ENCODE peak calls at places on chromosomes 16 and 17, in seven cellular contexts. B is lower lobe of right lung; R is LoVo; Y is stimulated activated effector memory CD8-positive, alpha-beta T cell treated with anti-CD3 and anti-CD28 coated beads, Interleukin-12 subunit alpha, Interleukin-12 subunit beta, amount 100 ng/mL, for 72 hours; Q is Kasumi-1; L is ACHN; W is RWPE1. E is an unnamed sample.

GRCh38 chr17:40107266-40107980 is 7.0 kb upstream of the NR1D1 start:
- DNase-seq in B (no peak), R (no peak), Y (no peak), Q (peak), L (no peak), W (no peak), E (no peak)

GRCh38 chr17:60435244-60436170 is 13.2 kb downstream of the CHCT1 start:
- DNase-seq in B (no peak), R (peak), Y (peak), Q (peak), L (peak), W (peak), E (peak)

GRCh38 chr17:58278661-58279015 is 2.1 kb downstream of the MPO start:
- DNase-seq in B (no peak), R (no peak), Y (no peak), Q (no peak), L (no peak), W (no peak), E (no peak)

GRCh38 chr16:86519649-86520316 is 9.5 kb downstream of the FOXF1 start:
- DNase-seq in B (peak), R (peak), Y (peak), Q (peak), L (peak), W (peak), E (peak)

GRCh38 chr17:66272699-66273390 is 29.6 kb upstream of the PRKCA start:
- DNase-seq in B (no peak), R (peak), Y (no peak), Q (no peak), L (peak), W (peak), E (no peak)

GRCh38 chr17:33438136-33438535 is 145.0 kb upstream of the ASIC2 start:
- DNase-seq in B (no peak), R (no peak), Y (no peak), Q (no peak), L (no peak), W (no peak), E (no peak)

GRCh38 chr16:11236855-11237254 is 19.1 kb downstream of the SOCS1 start:
- DNase-seq in B (peak), R (no peak), Y (no peak), Q (no peak), L (no peak), W (no peak), E (no peak)

GRCh38 chr17:56949595-56949994 is 11.3 kb downstream of the COIL start:
- DNase-seq in B (no peak), R (no peak), Y (no peak), Q (no peak), L (no peak), W (no peak), E (no peak)

GRCh38 chr16:72834499-72834898 is 213.4 kb downstream of the ZFHX3 start:
- DNase-seq in B (no peak), R (no peak), Y (no peak), Q (no peak), L (no peak), W (no peak), E (no peak)

GRCh38 chr16:55021595-55022475 is 91.2 kb downstream of the IRX5 start:
- DNase-seq in B (no peak), R (peak), Y (no peak), Q (no peak), L (peak), W (peak), E (no peak)

GRCh38 chr16:14611660-14612059 is 18.4 kb downstream of the PARN start:
- DNase-seq in B (no peak), R (no peak), Y (no peak), Q (no peak), L (no peak), W (no peak), E (no peak)

GRCh38 chr16:28081391-28081790 is 17.9 kb upstream of the GSG1L start:
- DNase-seq in B (no peak), R (no peak), Y (no peak), Q (no peak), L (no peak), W (no peak), E (no peak)

GRCh38 chr17:7992924-7993323 is 9.5 kb upstream of the GUCY2D start:
- DNase-seq in B (no peak), R (no peak), Y (no peak), Q (no peak), L (no peak), W (no peak), E (no peak)

GRCh38 chr17:38701504-38702165 is 3.4 kb upstream of the MLLT6 start:
- DNase-seq in B (no peak), R (peak), Y (peak), Q (peak), L (peak), W (no peak), E (no peak)

GRCh38 chr16:85396879-85397871 is 215.9 kb upstream of the GSE1 start:
- DNase-seq in B (peak), R (no peak), Y (no peak), Q (no peak), L (peak), W (peak), E (no peak)

GRCh38 chr16:60608971-60609370 is 1427.3 kb downstream of the CDH8 start:
- DNase-seq in B (no peak), R (no peak), Y (no peak), Q (no peak), L (no peak), W (no peak), E (no peak)

GRCh38 chr16:53090591-53091507 is 36.1 kb downstream of the CHD9 start:
- DNase-seq in B (peak), R (no peak), Y (peak), Q (peak), L (no peak), W (peak), E (peak)

GRCh38 chr17:42484304-42484703 is 25.6 kb downstream of the ATP6V0A1 start:
- DNase-seq in B (no peak), R (no peak), Y (peak), Q (peak), L (no peak), W (no peak), E (no peak)

GRCh38 chr17:45984368-45984767 is 14.7 kb upstream of the STH start:
- DNase-seq in B (no peak), R (no peak), Y (no peak), Q (no peak), L (no peak), W (no peak), E (no peak)

GRCh38 chr16:16143038-16143763 is 80.1 kb downstream of the ABCC6 start:
- DNase-seq in B (no peak), R (no peak), Y (no peak), Q (peak), L (peak), W (no peak), E (no peak)

GRCh38 chr17:3827124-3827773 is 18.8 kb downstream of the NCBP3 start:
- DNase-seq in B (no peak), R (peak), Y (peak), Q (peak), L (peak), W (peak), E (no peak)

GRCh38 chr17:81483085-81483861 is 29.3 kb downstream of the ACTG1 start:
- DNase-seq in B (no peak), R (no peak), Y (no peak), Q (peak), L (no peak), W (no peak), E (peak)

GRCh38 chr17:4583796-4584124 is 569 bp upstream of the SMTNL2 start:
- DNase-seq in B (no peak), R (no peak), Y (no peak), Q (peak), L (peak), W (no peak), E (no peak)

GRCh38 chr17:69874220-69874670 is 200.8 kb upstream of the KCNJ16 start:
- DNase-seq in B (no peak), R (no peak), Y (no peak), Q (no peak), L (no peak), W (peak), E (no peak)

GRCh38 chr17:50035930-50036329 is 20.0 kb upstream of the ITGA3 start:
- DNase-seq in B (no peak), R (no peak), Y (no peak), Q (no peak), L (no peak), W (no peak), E (no peak)

GRCh38 chr17:64608571-64608981 is 53.5 kb downstream of the SMURF2 start:
- DNase-seq in B (no peak), R (no peak), Y (no peak), Q (no peak), L (no peak), W (no peak), E (no peak)

GRCh38 chr16:87661561-87661960 is 59.3 kb downstream of the JPH3 start:
- DNase-seq in B (no peak), R (peak), Y (no peak), Q (peak), L (peak), W (peak), E (no peak)

GRCh38 chr16:53098526-53099317 is 43.9 kb downstream of the CHD9 start:
- DNase-seq in B (peak), R (no peak), Y (peak), Q (peak), L (peak), W (peak), E (peak)

GRCh38 chr16:11615756-11616447 is 29.2 kb upstream of the LITAF start:
- DNase-seq in B (no peak), R (no peak), Y (no peak), Q (no peak), L (no peak), W (no peak), E (no peak)

GRCh38 chr17:61127960-61128359 is 271.7 kb upstream of the TBX2 start:
- DNase-seq in B (no peak), R (no peak), Y (no peak), Q (no peak), L (no peak), W (no peak), E (no peak)

GRCh38 chr16:88631920-88632586 is 6.3 kb upstream of the IL17C start:
- DNase-seq in B (no peak), R (no peak), Y (no peak), Q (no peak), L (no peak), W (no peak), E (no peak)

GRCh38 chr17:82332669-82333278 is 792 bp downstream of the SECTM1 start:
- DNase-seq in B (peak), R (peak), Y (no peak), Q (no peak), L (peak), W (peak), E (no peak)

GRCh38 chr17:48310748-48311213 is 119.2 kb downstream of the SKAP1 start:
- DNase-seq in B (no peak), R (no peak), Y (no peak), Q (no peak), L (peak), W (no peak), E (no peak)

GRCh38 chr16:57898961-57899360 is 72.0 kb downstream of the CNGB1 start:
- DNase-seq in B (no peak), R (no peak), Y (no peak), Q (no peak), L (no peak), W (no peak), E (no peak)